ENCODE peak calls at places on chromosomes 13 and 19, in eight cellular contexts. K is hepatocyte, V is ovary, W is body of pancreas, M is brain microvascular endothelial cell, Z is left ventricle myocardium inferior, X is mesothelial cell of epicardium, U is heart right ventricle. N is an unnamed sample.

GRCh38 chr13:31433201-31433600 is 233.4 kb downstream of the B3GLCT start:
- DNase-seq in W (no peak), V (no peak), M (no peak), X (no peak), U (no peak), K (no peak), Z (no peak), N (no peak)

GRCh38 chr13:40539954-40540706 is 126.3 kb downstream of the FOXO1 start:
- DNase-seq in K (peak), W (peak), U (no peak), X (no peak), M (peak), V (no peak), Z (no peak), N (no peak)

GRCh38 chr13:108944760-108945159 is 315.3 kb downstream of the MYO16 start:
- DNase-seq in V (no peak), X (no peak), Z (no peak), K (no peak), M (no peak), W (no peak), U (no peak), N (no peak)

GRCh38 chr13:40350283-40350992 is 316.0 kb downstream of the FOXO1 start:
- DNase-seq in W (no peak), K (no peak), U (no peak), X (no peak), Z (no peak), V (no peak), M (no peak), N (no peak)

GRCh38 chr13:43444085-43444484 is 342.7 kb downstream of the ENOX1 start:
- DNase-seq in Z (no peak), K (no peak), V (no peak), U (no peak), X (no peak), M (no peak), W (no peak), N (no peak)

GRCh38 chr13:77859450-77859849 is 59.2 kb downstream of the EDNRB start:
- DNase-seq in W (peak), V (no peak), U (no peak), Z (peak), M (no peak), K (no peak), X (no peak), N (no peak)

GRCh38 chr13:109816112-109816978 is 30.0 kb upstream of the IRS2 start:
- DNase-seq in Z (no peak), V (no peak), M (no peak), K (no peak), W (peak), X (no peak), U (no peak), N (no peak)

GRCh38 chr19:38362076-38362945 is 12.1 kb upstream of the PSMD8 start:
- DNase-seq in X (peak), V (peak), W (peak), Z (peak), U (peak), K (peak), M (peak), N (peak)

GRCh38 chr19:13441810-13442512 is 64.3 kb downstream of the CACNA1A start:
- DNase-seq in W (peak), V (no peak), M (peak), K (peak), U (peak), Z (peak), X (peak), N (no peak)

GRCh38 chr13:57631607-57632275 is at the start of gene PCDH17:
- DNase-seq in W (peak), U (peak), V (no peak), X (peak), K (peak), Z (peak), M (peak), N (no peak)

GRCh38 chr19:13022111-13022858 is 27.0 kb downstream of the NFIX start:
- DNase-seq in K (no peak), V (no peak), Z (peak), M (peak), X (no peak), U (peak), W (no peak), N (no peak)

GRCh38 chr13:40666905-40667621 is 622 bp upstream of the FOXO1 start:
- DNase-seq in U (peak), Z (peak), M (no peak), W (peak), X (peak), V (peak), K (peak), N (no peak)

GRCh38 chr19:55452381-55453325 is 8.8 kb downstream of the ISOC2 start:
- DNase-seq in Z (peak), M (peak), X (peak), W (peak), U (peak), K (peak), V (peak), N (peak)

GRCh38 chr19:16608290-16608704 is 19.7 kb downstream of the MED26 start:
- DNase-seq in V (peak), K (peak), X (no peak), M (peak), W (peak), U (no peak), Z (no peak), N (no peak)

GRCh38 chr13:84605927-84606326 is 723.7 kb upstream of the SLITRK1 start:
- DNase-seq in W (no peak), V (no peak), Z (no peak), M (no peak), K (no peak), U (no peak), X (no peak), N (no peak)
- TF ChIP-seq CTCF in W (no peak), V (no peak), Z (no peak), M (peak), K (no peak), U (no peak), X (peak), N (no peak)

DNA sequence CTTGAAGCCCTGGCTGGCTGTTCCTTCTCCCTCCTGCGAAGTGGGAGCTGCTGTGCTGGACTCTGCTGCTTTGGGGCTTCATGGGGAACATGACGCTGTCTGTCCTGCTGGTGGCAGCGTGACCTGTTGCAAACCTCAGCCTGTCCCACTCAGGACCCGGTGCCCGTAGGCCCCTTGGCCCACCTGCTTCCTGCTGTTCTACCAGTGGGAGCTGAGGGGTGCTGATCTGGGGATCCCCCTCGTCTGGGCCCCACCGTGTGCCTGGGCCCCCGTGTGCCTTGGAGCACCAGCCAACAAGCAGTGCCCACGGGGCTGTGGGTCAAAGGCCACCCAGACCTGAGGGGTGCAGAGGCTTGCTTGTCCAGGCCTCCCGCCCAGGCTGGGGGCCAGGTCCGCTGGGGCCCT is 5.3 kb downstream of the SPPL2B start:
- DNase-seq in W (no peak), K (no peak), X (no peak), M (no peak), V (no peak), Z (no peak), U (no peak), N (no peak)
- TF ChIP-seq CTCF in W (no peak), K (no peak), X (no peak), M (no peak), V (no peak), Z (no peak), U (no peak), N (no peak)

DNA sequence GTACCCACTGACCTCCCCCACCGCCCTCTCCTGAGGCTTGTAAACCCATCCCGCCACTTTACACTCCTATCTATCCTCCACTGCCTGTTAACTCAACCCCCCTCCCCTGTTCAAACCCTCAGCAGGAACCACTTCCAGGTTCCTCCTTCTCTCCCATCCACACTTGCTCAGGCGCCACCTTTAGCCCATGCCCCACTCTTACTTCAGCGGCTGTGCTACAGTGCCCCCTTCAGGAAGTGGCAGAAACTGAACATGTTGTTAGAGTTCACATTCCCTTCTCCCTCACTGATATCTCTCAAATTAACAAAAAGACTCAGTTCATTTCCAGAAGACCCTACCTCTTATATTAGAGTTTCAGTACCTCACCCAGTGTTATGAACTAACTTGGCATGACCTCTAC is 49.4 kb downstream of the ZNF91 start:
- DNase-seq in U (no peak), V (no peak), W (no peak), X (no peak), M (no peak), Z (no peak), K (no peak), N (no peak)
- TF ChIP-seq CTCF in U (no peak), V (no peak), W (no peak), X (peak), M (no peak), Z (no peak), K (no peak), N (no peak)

GRCh38 chr19:40786060-40787037 is 8.3 kb downstream of the RAB4B start:
- DNase-seq in X (no peak), Z (no peak), W (no peak), K (no peak), M (no peak), U (no peak), V (no peak), N (no peak)
- TF ChIP-seq CTCF in X (no peak), Z (no peak), W (no peak), K (no peak), M (no peak), U (no peak), V (no peak), N (no peak)

N was measured in osteocyte.